ENCODE peak calls at places on chromosomes 4 and X, in five cellular contexts. A is transverse colon, S is choroid plexus epithelial cell, W is vagina, H is A673. P is an unnamed sample.
A peak's percentile ranks its signal among the peaks of the same experiment; 100 is the strongest.

GRCh38 chr4:2298548-2298991 is 36.7 kb upstream of the MXD4 start:
- DNase-seq in S (no peak), A (no peak), H (no peak), W (no peak), P (no peak)

GRCh38 chr4:7336067-7336569 is 98.6 kb downstream of the PSAPL1 start:
- DNase-seq in A (no peak), W (no peak), S (no peak), H (no peak), P (no peak)

GRCh38 chrX:100413231-100413630 is 3.2 kb upstream of the PCDH19 start:
- DNase-seq in S (peak; percentile 73), W (no peak), H (peak; percentile 77), A (peak; percentile 33), P (peak; percentile 55)

GRCh38 chrX:31993635-31994034 is 921.8 kb upstream of the FTHL17 start:
- DNase-seq in W (no peak), S (no peak), A (no peak), H (no peak), P (no peak)

GRCh38 chrX:123603516-123603915 is 129.3 kb downstream of the THOC2 start:
- DNase-seq in W (no peak), H (no peak), S (no peak), A (no peak), P (no peak)

GRCh38 chr4:173171098-173171497 is 2.5 kb downstream of the GALNT7 start:
- DNase-seq in A (no peak), S (peak; percentile 63), H (peak; percentile 70), W (no peak), P (no peak)

GRCh38 chr4:95255396-95256107 is 293.2 kb downstream of the UNC5C start:
- DNase-seq in A (no peak), S (peak; percentile 85), W (no peak), H (no peak), P (no peak)

GRCh38 chr4:48290146-48290772 is 20.6 kb upstream of the TEC start:
- DNase-seq in W (no peak), H (peak; percentile 32), S (peak; percentile 41), A (peak; percentile 27), P (peak; percentile 46)

GRCh38 chr4:85475631-85476233 is 782 bp downstream of the ARHGAP24 start:
- DNase-seq in A (no peak), W (no peak), S (peak; percentile 65), H (peak; percentile 36), P (no peak)

GRCh38 chr4:108210989-108211725 is 42.4 kb upstream of the LEF1 start:
- DNase-seq in H (no peak), W (no peak), A (no peak), S (no peak), P (no peak)

GRCh38 chr4:2413821-2414610 is 4.4 kb downstream of the ZFYVE28 start:
- DNase-seq in A (peak; percentile 87), H (peak; percentile 57), W (no peak), S (no peak), P (peak; percentile 29)

GRCh38 chrX:91434351-91435168 is at the start of gene PABPC5:
- DNase-seq in H (peak; percentile 3), S (peak; percentile 43), W (no peak), A (peak; percentile 57), P (no peak)

GRCh38 chr4:95572304-95572991 is 23.7 kb upstream of the UNC5C start:
- DNase-seq in H (peak; percentile 9), S (peak; percentile 78), W (no peak), A (peak; percentile 25), P (no peak)

GRCh38 chr4:38365261-38365660 is 298.7 kb upstream of the KLF3 start:
- DNase-seq in W (no peak), A (no peak), S (no peak), H (no peak), P (no peak)

GRCh38 chr4:38364383-38364963 is 299.5 kb upstream of the KLF3 start:
- DNase-seq in S (no peak), A (no peak), W (no peak), H (no peak), P (no peak)

GRCh38 chr4:38366997-38367396 is 297.0 kb upstream of the KLF3 start:
- DNase-seq in A (no peak), H (no peak), S (no peak), W (no peak), P (no peak)

GRCh38 chr4:38366451-38366850 is 297.5 kb upstream of the KLF3 start:
- DNase-seq in S (no peak), A (no peak), W (no peak), H (peak; percentile 68), P (no peak)

DNA sequence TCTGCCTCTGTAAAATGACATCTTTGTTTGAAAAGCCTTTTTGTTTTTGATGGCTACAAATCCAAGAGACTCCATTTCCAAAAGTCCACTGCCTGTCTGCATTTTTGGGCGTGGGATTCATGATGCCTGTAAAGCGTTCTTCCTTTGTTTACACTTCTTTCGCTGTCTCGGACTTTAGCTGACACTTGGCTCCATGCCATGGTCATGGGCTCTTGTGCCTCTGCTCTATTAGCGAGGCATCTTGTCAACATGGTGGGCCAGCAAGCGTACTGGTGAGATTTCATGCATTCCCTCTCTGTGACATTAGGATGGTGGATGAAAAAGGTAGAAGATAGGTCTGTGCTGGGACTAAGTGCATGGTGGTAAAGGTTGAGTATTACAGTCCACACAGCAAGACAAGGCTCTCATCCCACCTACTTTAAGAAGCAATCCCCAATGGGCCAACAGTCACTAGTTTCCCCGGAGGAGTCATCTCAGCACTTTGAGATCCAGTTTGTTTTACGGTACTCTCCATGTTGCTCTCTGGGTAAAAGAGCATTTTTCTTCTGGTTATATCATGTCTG is 298.2 kb upstream of the KLF3 start:
- DNase-seq in H (no peak), S (no peak), W (no peak), A (no peak), P (no peak)
- H3K4me3 ChIP-seq in H (no peak overlapping the region), S (no peak overlapping the region), W (no peak overlapping the region), A (no peak overlapping the region), P (no peak overlapping the region)

GRCh38 chr4:116058129-116058528 is 944.7 kb upstream of the NDST4 start:
- DNase-seq in S (no peak), A (no peak), H (no peak), W (no peak), P (no peak)

GRCh38 chr4:116055857-116056827 is 942.7 kb upstream of the NDST4 start:
- DNase-seq in W (no peak), S (peak; percentile 22), H (peak; percentile 74), A (no peak), P (no peak)
- TF ChIP-seq CTCF in W (no peak), S (peak; percentile 32), H (peak; percentile 64), A (no peak), P (peak; percentile 52)

GRCh38 chr4:105088110-105088879 is 58.4 kb upstream of the TET2 start:
- DNase-seq in S (peak; percentile 68), W (no peak), H (peak; percentile 79), A (no peak), P (no peak)
- H3K4me3 ChIP-seq in S (no peak overlapping the region), W (no peak overlapping the region), H (peak overlapping the region; percentile 22), A (no peak overlapping the region), P (no peak overlapping the region)

DNA sequence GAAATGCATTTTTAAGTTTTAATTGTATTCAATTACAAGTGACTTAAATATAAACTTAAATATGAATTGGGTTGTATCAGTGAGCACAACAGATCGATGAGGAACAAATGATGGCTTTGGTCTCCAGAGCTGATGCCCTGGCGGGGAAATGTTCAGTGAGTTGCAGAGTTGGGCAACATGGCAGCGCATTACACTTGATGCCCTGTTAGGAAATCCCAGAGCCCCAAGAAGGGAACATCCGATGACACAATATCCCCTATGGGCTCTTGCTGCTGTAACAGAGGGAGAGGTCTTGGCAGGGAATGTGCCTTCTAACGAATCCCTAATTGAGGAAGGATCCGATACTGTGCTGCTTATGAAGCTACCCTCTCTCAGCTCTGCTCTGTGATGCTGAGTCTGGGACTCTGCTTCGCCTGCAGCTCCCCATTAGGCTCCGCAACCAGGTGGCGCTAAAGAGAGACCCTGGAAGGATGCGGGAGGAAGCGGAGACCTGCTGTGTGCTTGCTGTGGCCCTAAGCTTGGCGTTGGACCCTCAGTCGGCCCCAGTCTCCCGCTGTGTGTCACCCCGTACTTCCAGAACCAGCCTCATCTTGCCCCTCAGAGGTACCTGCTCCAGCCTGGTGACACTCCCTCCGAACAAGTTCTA is 38.9 kb downstream of the PDHA1 start:
- DNase-seq in W (no peak), A (peak; percentile 52), H (peak; percentile 71), S (peak; percentile 56), P (peak; percentile 54)
- TF ChIP-seq CTCF in W (no peak), A (peak; percentile 42), H (peak; percentile 80), S (peak; percentile 78), P (peak; percentile 49)

P was measured in Caco-2.